ENCODE peak calls at places on chromosomes 5 and 9, in eight cellular contexts. X, J, T, D, G, K, O and M are unnamed samples.

GRCh38 chr9:32426278-32426939 is 42.0 kb downstream of the ACO1 start:
- DNase-seq in T (no peak), D (no peak), J (peak; percentile 65), X (no peak), O (no peak), K (peak; percentile 64), G (no peak), M (no peak)

GRCh38 chr9:38673399-38673798 is 46.5 kb downstream of the FAM240B start:
- DNase-seq in O (no peak), K (no peak), D (no peak), J (no peak), T (no peak), X (no peak), G (no peak), M (no peak)

GRCh38 chr9:111147021-111147420 is 108.8 kb upstream of the LPAR1 start:
- DNase-seq in T (no peak), K (no peak), X (no peak), G (no peak), J (no peak), O (no peak), D (no peak), M (no peak)

GRCh38 chr5:109350537-109351270 is 59.1 kb downstream of the PJA2 start:
- DNase-seq in O (no peak), J (no peak), K (no peak), D (no peak), G (no peak), X (peak; percentile 11), T (no peak), M (no peak)

GRCh38 chr5:160287378-160288051 is 24.8 kb downstream of the CCNJL start:
- DNase-seq in T (peak; percentile 97), G (peak; percentile 37), K (no peak), X (peak; percentile 71), O (no peak), D (no peak), J (peak; percentile 51), M (peak; percentile 47)

GRCh38 chr5:3216386-3216785 is 379.2 kb upstream of the IRX1 start:
- DNase-seq in D (no peak), K (no peak), X (no peak), J (no peak), G (no peak), O (no peak), T (no peak), M (no peak)

GRCh38 chr9:137814436-137814835 is 63.1 kb upstream of the CACNA1B start:
- DNase-seq in K (no peak), D (no peak), O (no peak), J (no peak), X (no peak), T (no peak), G (no peak), M (no peak)

GRCh38 chr5:98986556-98986955 is 57.7 kb upstream of the CHD1 start:
- DNase-seq in T (no peak), G (no peak), O (no peak), J (no peak), D (no peak), K (no peak), X (no peak), M (no peak)

GRCh38 chr5:115351356-115352195 is 55.1 kb upstream of the CCDC112 start:
- DNase-seq in J (no peak), O (no peak), G (no peak), D (no peak), X (no peak), T (no peak), K (peak; percentile 68), M (no peak)

GRCh38 chr5:139696167-139696893 is 48.2 kb downstream of the CXXC5 start:
- DNase-seq in O (no peak), K (no peak), G (no peak), J (peak; percentile 50), D (peak; percentile 8), X (no peak), T (peak; percentile 35), M (no peak)

GRCh38 chr9:91716239-91716638 is 233.8 kb downstream of the ROR2 start:
- DNase-seq in O (no peak), G (no peak), J (no peak), K (no peak), T (no peak), D (no peak), X (no peak), M (no peak)

GRCh38 chr5:154356256-154356655 is 89.5 kb upstream of the SAP30L start:
- DNase-seq in X (no peak), O (no peak), J (no peak), K (peak; percentile 46), T (no peak), G (no peak), D (no peak), M (no peak)
- TF ChIP-seq CTCF in X (no peak), O (no peak), J (no peak), K (no peak), T (no peak), G (no peak), D (no peak), M (no peak)

DNA sequence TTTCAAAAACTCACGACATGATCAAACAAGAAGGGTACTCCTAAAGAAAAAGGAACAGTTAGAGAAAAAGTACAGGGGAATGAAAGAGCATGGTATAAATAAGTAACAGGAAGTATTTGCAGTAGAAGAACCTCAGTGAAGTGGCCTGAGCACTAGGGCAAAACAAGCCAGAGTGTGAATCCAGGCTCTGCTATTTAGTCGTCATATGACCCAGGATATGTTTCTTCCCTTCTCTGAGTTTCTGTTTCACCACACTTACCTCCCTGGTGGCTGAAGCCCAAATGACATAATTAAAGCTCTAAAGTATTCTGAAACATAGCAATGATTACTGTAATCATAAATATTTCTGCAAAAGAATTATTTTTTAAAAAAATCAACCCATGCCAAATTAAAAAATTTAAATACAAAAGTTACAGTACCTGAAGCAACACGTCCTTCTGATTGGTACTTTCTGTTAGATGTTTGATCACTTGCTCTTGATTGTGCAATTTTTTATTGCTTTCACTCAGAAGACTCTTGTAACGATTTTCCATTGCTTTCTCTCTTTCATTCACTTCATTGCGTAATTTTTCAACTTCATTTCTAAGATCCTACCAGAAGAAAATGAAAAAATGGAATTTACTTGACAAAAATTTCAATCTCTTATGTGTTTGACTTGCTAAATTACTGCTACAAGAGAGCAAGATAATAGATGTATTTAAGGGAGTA is 88.9 kb downstream of the CDK5RAP2 start:
- DNase-seq in G (no peak), D (no peak), O (peak; percentile 57), J (no peak), T (peak; percentile 22), K (no peak), X (no peak), M (no peak)
- TF ChIP-seq CTCF in G (no peak), D (no peak), O (no peak), J (no peak), T (no peak), K (no peak), X (no peak), M (no peak)

DNA sequence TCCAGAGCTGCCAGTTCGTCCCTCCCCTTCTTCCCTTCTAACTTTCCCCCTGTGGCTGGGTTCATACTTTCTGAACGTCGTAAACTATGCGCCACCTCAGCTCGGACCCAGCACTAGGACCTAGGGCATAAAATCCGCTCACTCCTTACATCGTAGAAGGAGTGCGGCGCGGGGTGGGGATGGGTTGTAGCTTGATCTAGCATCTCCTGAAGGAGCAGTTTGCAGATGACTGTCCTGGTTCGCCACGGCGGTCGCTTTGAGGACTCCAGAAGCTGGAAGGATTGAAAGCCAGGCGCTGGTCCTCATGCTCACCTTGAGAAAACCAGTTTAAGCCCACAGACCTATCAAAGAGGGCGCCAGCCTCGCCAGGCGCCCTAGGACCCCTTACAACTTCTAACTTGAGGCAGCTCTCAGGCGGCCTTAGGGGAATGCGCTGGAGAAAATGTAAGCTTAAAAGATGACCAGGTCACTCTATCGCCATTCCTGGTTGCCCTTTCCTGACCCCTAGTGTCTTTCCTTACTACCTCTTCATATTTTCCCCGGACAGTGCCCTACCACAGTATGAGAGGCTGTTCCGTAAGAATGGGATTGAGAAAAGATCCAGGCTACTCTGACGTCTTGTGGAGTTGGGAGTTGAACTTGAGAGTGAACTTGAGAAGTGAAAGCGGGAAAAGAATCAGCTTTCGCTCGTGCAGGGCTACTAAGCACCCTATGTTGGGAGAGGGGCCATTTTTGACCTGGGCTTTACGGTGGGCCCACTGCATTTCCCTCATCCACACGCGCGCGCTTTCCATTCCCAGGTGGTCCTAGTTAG is 2.8 kb downstream of the RORB start:
- DNase-seq in D (no peak), J (no peak), O (no peak), X (no peak), K (no peak), T (peak; percentile 51), G (no peak), M (peak; percentile 14)
- TF ChIP-seq CTCF in D (no peak), J (no peak), O (no peak), X (no peak), K (no peak), T (peak; percentile 22), G (no peak), M (no peak)

DNA sequence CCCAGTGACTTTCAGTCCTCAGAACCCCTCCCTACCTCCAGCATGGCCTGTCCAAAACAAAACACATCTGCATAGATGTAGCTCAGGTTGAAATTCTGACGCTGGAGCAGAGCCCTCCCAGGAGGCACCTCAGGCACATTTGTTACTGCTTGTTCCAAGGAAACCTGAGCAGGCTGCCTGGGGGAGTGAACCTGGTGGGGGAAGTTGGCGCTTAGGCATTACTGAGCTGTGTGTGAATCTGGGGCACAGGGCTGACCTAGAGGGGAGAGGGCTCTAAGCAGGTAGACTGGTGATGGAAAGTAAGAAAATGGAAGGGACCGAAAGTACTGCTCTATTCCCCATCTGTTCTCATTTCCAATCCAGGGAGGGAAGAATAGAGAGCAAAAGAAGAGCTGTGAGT is 88.9 kb upstream of the RUSC2 start:
- DNase-seq in G (no peak), D (no peak), X (no peak), T (no peak), O (no peak), J (no peak), K (no peak), M (no peak)
- TF ChIP-seq CTCF in G (no peak), D (no peak), X (no peak), T (no peak), O (no peak), J (no peak), K (no peak), M (no peak)

GRCh38 chr5:79349047-79349446 is 113.1 kb downstream of the JMY start:
- DNase-seq in K (peak; percentile 84), X (no peak), O (no peak), D (no peak), T (no peak), G (no peak), J (no peak), M (no peak)

GRCh38 chr5:79346420-79346824 is 110.5 kb downstream of the JMY start:
- DNase-seq in D (no peak), T (no peak), J (no peak), X (no peak), K (peak; percentile 95), G (no peak), O (no peak), M (no peak)
- TF ChIP-seq CTCF in D (no peak), T (no peak), J (no peak), X (no peak), K (no peak), G (no peak), O (no peak), M (no peak)